ENCODE peak calls at places on chromosomes 1 and 21, in nine cellular contexts. One of them, this sample, is unnamed.

GRCh38 chr1:94351441-94351840 is 66.7 kb upstream of the ABCD3 start:
- DNase-seq in COR-L47: no peak
- DNase-seq in RWPE1: no peak
- DNase-seq in stimulated activated CD8-positive, alpha-beta memory T cell treated with anti-CD3 and anti-CD28 coated beads, Interleukin-4, amount 100 ng/mL, for 1 hour: no peak
- DNase-seq in iPS-NIHi11: no peak
- DNase-seq in C1 segment of cervical spinal cord: no peak
- DNase-seq in SHP77: no peak
- DNase-seq in HEK293T: no peak
- DNase-seq in fibroblast of the conjunctiva: no peak
- DNase-seq in this sample: no peak

GRCh38 chr1:85568660-85569059 is 11.9 kb upstream of the CCN1 start:
- DNase-seq in SHP77: no peak
- DNase-seq in iPS-NIHi11: no peak
- DNase-seq in C1 segment of cervical spinal cord: no peak
- DNase-seq in COR-L47: no peak
- DNase-seq in RWPE1: no peak
- DNase-seq in stimulated activated CD8-positive, alpha-beta memory T cell treated with anti-CD3 and anti-CD28 coated beads, Interleukin-4, amount 100 ng/mL, for 1 hour: no peak
- DNase-seq in fibroblast of the conjunctiva: no peak
- DNase-seq in HEK293T: no peak
- DNase-seq in this sample: no peak

GRCh38 chr1:44332505-44332904 is 22.6 kb downstream of the ERI3 start:
- DNase-seq in iPS-NIHi11: no peak
- DNase-seq in fibroblast of the conjunctiva: no peak
- DNase-seq in SHP77: no peak
- DNase-seq in RWPE1: no peak
- DNase-seq in HEK293T: no peak
- DNase-seq in COR-L47: no peak
- DNase-seq in C1 segment of cervical spinal cord: no peak
- DNase-seq in stimulated activated CD8-positive, alpha-beta memory T cell treated with anti-CD3 and anti-CD28 coated beads, Interleukin-4, amount 100 ng/mL, for 1 hour: no peak
- DNase-seq in this sample: no peak

GRCh38 chr1:106876384-106876783 is 180.1 kb upstream of the PRMT6 start:
- DNase-seq in stimulated activated CD8-positive, alpha-beta memory T cell treated with anti-CD3 and anti-CD28 coated beads, Interleukin-4, amount 100 ng/mL, for 1 hour: no peak
- DNase-seq in C1 segment of cervical spinal cord: no peak
- DNase-seq in HEK293T: no peak
- DNase-seq in COR-L47: no peak
- DNase-seq in fibroblast of the conjunctiva: no peak
- DNase-seq in RWPE1: no peak
- DNase-seq in SHP77: no peak
- DNase-seq in iPS-NIHi11: no peak
- DNase-seq in this sample: no peak

GRCh38 chr1:39927538-39927937 is 25.8 kb upstream of the MYCL start:
- DNase-seq in RWPE1: no peak
- DNase-seq in HEK293T: no peak
- DNase-seq in fibroblast of the conjunctiva: no peak
- DNase-seq in COR-L47: no peak
- DNase-seq in iPS-NIHi11: no peak
- DNase-seq in C1 segment of cervical spinal cord: no peak
- DNase-seq in stimulated activated CD8-positive, alpha-beta memory T cell treated with anti-CD3 and anti-CD28 coated beads, Interleukin-4, amount 100 ng/mL, for 1 hour: no peak
- DNase-seq in SHP77: no peak
- DNase-seq in this sample: no peak

GRCh38 chr1:205225901-205226765 is 1.6 kb upstream of the TMCC2 start:
- DNase-seq in HEK293T: no peak
- DNase-seq in RWPE1: peak
- DNase-seq in iPS-NIHi11: no peak
- DNase-seq in SHP77: peak
- DNase-seq in C1 segment of cervical spinal cord: no peak
- DNase-seq in fibroblast of the conjunctiva: no peak
- DNase-seq in COR-L47: peak
- DNase-seq in stimulated activated CD8-positive, alpha-beta memory T cell treated with anti-CD3 and anti-CD28 coated beads, Interleukin-4, amount 100 ng/mL, for 1 hour: no peak
- DNase-seq in this sample: no peak

GRCh38 chr1:227998374-227999055 is 8.3 kb upstream of the WNT3A start:
- DNase-seq in C1 segment of cervical spinal cord: no peak
- DNase-seq in iPS-NIHi11: no peak
- DNase-seq in fibroblast of the conjunctiva: no peak
- DNase-seq in HEK293T: no peak
- DNase-seq in RWPE1: no peak
- DNase-seq in COR-L47: no peak
- DNase-seq in SHP77: no peak
- DNase-seq in stimulated activated CD8-positive, alpha-beta memory T cell treated with anti-CD3 and anti-CD28 coated beads, Interleukin-4, amount 100 ng/mL, for 1 hour: no peak
- DNase-seq in this sample: no peak

GRCh38 chr21:42518626-42519025 is 5.0 kb downstream of the SLC37A1 start:
- DNase-seq in HEK293T: no peak
- DNase-seq in RWPE1: no peak
- DNase-seq in COR-L47: no peak
- DNase-seq in SHP77: no peak
- DNase-seq in iPS-NIHi11: no peak
- DNase-seq in stimulated activated CD8-positive, alpha-beta memory T cell treated with anti-CD3 and anti-CD28 coated beads, Interleukin-4, amount 100 ng/mL, for 1 hour: no peak
- DNase-seq in C1 segment of cervical spinal cord: no peak
- DNase-seq in fibroblast of the conjunctiva: no peak
- DNase-seq in this sample: no peak

GRCh38 chr21:41726970-41727783 is 39.7 kb downstream of the RIPK4 start:
- DNase-seq in HEK293T: no peak
- DNase-seq in C1 segment of cervical spinal cord: no peak
- DNase-seq in iPS-NIHi11: no peak
- DNase-seq in SHP77: no peak
- DNase-seq in fibroblast of the conjunctiva: peak
- DNase-seq in RWPE1: peak
- DNase-seq in COR-L47: no peak
- DNase-seq in stimulated activated CD8-positive, alpha-beta memory T cell treated with anti-CD3 and anti-CD28 coated beads, Interleukin-4, amount 100 ng/mL, for 1 hour: no peak
- DNase-seq in this sample: no peak

GRCh38 chr1:24186993-24187790 is at the start of gene IFNLR1:
- DNase-seq in stimulated activated CD8-positive, alpha-beta memory T cell treated with anti-CD3 and anti-CD28 coated beads, Interleukin-4, amount 100 ng/mL, for 1 hour: peak
- DNase-seq in fibroblast of the conjunctiva: no peak
- DNase-seq in SHP77: no peak
- DNase-seq in C1 segment of cervical spinal cord: no peak
- DNase-seq in RWPE1: peak
- DNase-seq in COR-L47: peak
- DNase-seq in iPS-NIHi11: peak
- DNase-seq in HEK293T: peak
- DNase-seq in this sample: peak

GRCh38 chr1:156691665-156692408 is 13.5 kb downstream of the CRABP2 start:
- DNase-seq in COR-L47: no peak
- DNase-seq in SHP77: no peak
- DNase-seq in RWPE1: peak
- DNase-seq in iPS-NIHi11: no peak
- DNase-seq in fibroblast of the conjunctiva: no peak
- DNase-seq in stimulated activated CD8-positive, alpha-beta memory T cell treated with anti-CD3 and anti-CD28 coated beads, Interleukin-4, amount 100 ng/mL, for 1 hour: no peak
- DNase-seq in C1 segment of cervical spinal cord: no peak
- DNase-seq in HEK293T: no peak
- DNase-seq in this sample: no peak

GRCh38 chr21:37848721-37849490 is 67.4 kb downstream of the KCNJ6 start:
- DNase-seq in SHP77: no peak
- DNase-seq in COR-L47: no peak
- DNase-seq in HEK293T: no peak
- DNase-seq in stimulated activated CD8-positive, alpha-beta memory T cell treated with anti-CD3 and anti-CD28 coated beads, Interleukin-4, amount 100 ng/mL, for 1 hour: no peak
- DNase-seq in C1 segment of cervical spinal cord: no peak
- DNase-seq in RWPE1: no peak
- DNase-seq in fibroblast of the conjunctiva: no peak
- DNase-seq in iPS-NIHi11: no peak
- DNase-seq in this sample: no peak

GRCh38 chr1:11311816-11312755 is 39.1 kb downstream of the UBIAD1 start:
- DNase-seq in COR-L47: no peak
- DNase-seq in SHP77: no peak
- DNase-seq in stimulated activated CD8-positive, alpha-beta memory T cell treated with anti-CD3 and anti-CD28 coated beads, Interleukin-4, amount 100 ng/mL, for 1 hour: no peak
- DNase-seq in iPS-NIHi11: no peak
- DNase-seq in HEK293T: no peak
- DNase-seq in C1 segment of cervical spinal cord: no peak
- DNase-seq in RWPE1: no peak
- DNase-seq in fibroblast of the conjunctiva: no peak
- DNase-seq in this sample: no peak

GRCh38 chr21:33071878-33072306 is 2.0 kb downstream of the OLIG1 start:
- DNase-seq in C1 segment of cervical spinal cord: no peak
- DNase-seq in iPS-NIHi11: peak
- DNase-seq in RWPE1: no peak
- DNase-seq in COR-L47: no peak
- DNase-seq in SHP77: no peak
- DNase-seq in HEK293T: no peak
- DNase-seq in fibroblast of the conjunctiva: no peak
- DNase-seq in stimulated activated CD8-positive, alpha-beta memory T cell treated with anti-CD3 and anti-CD28 coated beads, Interleukin-4, amount 100 ng/mL, for 1 hour: no peak
- DNase-seq in this sample: no peak

GRCh38 chr1:23103001-23103879 is 65.4 kb downstream of the LUZP1 start:
- DNase-seq in stimulated activated CD8-positive, alpha-beta memory T cell treated with anti-CD3 and anti-CD28 coated beads, Interleukin-4, amount 100 ng/mL, for 1 hour: no peak
- DNase-seq in iPS-NIHi11: no peak
- DNase-seq in C1 segment of cervical spinal cord: no peak
- DNase-seq in SHP77: no peak
- DNase-seq in RWPE1: peak
- DNase-seq in fibroblast of the conjunctiva: no peak
- DNase-seq in COR-L47: no peak
- DNase-seq in HEK293T: no peak
- DNase-seq in this sample: no peak

GRCh38 chr21:34008618-34009017 is 64.8 kb upstream of the MRPS6 start:
- DNase-seq in SHP77: no peak
- DNase-seq in iPS-NIHi11: no peak
- DNase-seq in HEK293T: no peak
- DNase-seq in RWPE1: no peak
- DNase-seq in C1 segment of cervical spinal cord: no peak
- DNase-seq in fibroblast of the conjunctiva: no peak
- DNase-seq in COR-L47: no peak
- DNase-seq in stimulated activated CD8-positive, alpha-beta memory T cell treated with anti-CD3 and anti-CD28 coated beads, Interleukin-4, amount 100 ng/mL, for 1 hour: no peak
- DNase-seq in this sample: no peak

GRCh38 chr1:196607940-196608339 is 300 bp downstream of the KCNT2 start:
- DNase-seq in iPS-NIHi11: no peak
- DNase-seq in RWPE1: no peak
- DNase-seq in COR-L47: no peak
- DNase-seq in SHP77: no peak
- DNase-seq in stimulated activated CD8-positive, alpha-beta memory T cell treated with anti-CD3 and anti-CD28 coated beads, Interleukin-4, amount 100 ng/mL, for 1 hour: no peak
- DNase-seq in HEK293T: no peak
- DNase-seq in C1 segment of cervical spinal cord: no peak
- DNase-seq in fibroblast of the conjunctiva: no peak
- DNase-seq in this sample: no peak

GRCh38 chr1:27864264-27864895 is 8.0 kb upstream of the THEMIS2 start:
- DNase-seq in C1 segment of cervical spinal cord: no peak
- DNase-seq in iPS-NIHi11: no peak
- DNase-seq in SHP77: no peak
- DNase-seq in RWPE1: no peak
- DNase-seq in COR-L47: no peak
- DNase-seq in fibroblast of the conjunctiva: no peak
- DNase-seq in HEK293T: no peak
- DNase-seq in stimulated activated CD8-positive, alpha-beta memory T cell treated with anti-CD3 and anti-CD28 coated beads, Interleukin-4, amount 100 ng/mL, for 1 hour: no peak
- DNase-seq in this sample: no peak

GRCh38 chr1:108851567-108851966 is 5.3 kb downstream of the AKNAD1 start:
- DNase-seq in RWPE1: no peak
- DNase-seq in fibroblast of the conjunctiva: no peak
- DNase-seq in SHP77: no peak
- DNase-seq in C1 segment of cervical spinal cord: no peak
- DNase-seq in COR-L47: no peak
- DNase-seq in HEK293T: no peak
- DNase-seq in stimulated activated CD8-positive, alpha-beta memory T cell treated with anti-CD3 and anti-CD28 coated beads, Interleukin-4, amount 100 ng/mL, for 1 hour: no peak
- DNase-seq in iPS-NIHi11: no peak
- DNase-seq in this sample: no peak

GRCh38 chr21:42356680-42357079 is 5.9 kb upstream of the TFF2 start:
- DNase-seq in RWPE1: no peak
- DNase-seq in COR-L47: no peak
- DNase-seq in SHP77: no peak
- DNase-seq in stimulated activated CD8-positive, alpha-beta memory T cell treated with anti-CD3 and anti-CD28 coated beads, Interleukin-4, amount 100 ng/mL, for 1 hour: no peak
- DNase-seq in fibroblast of the conjunctiva: no peak
- DNase-seq in C1 segment of cervical spinal cord: no peak
- DNase-seq in iPS-NIHi11: no peak
- DNase-seq in HEK293T: no peak
- DNase-seq in this sample: no peak

GRCh38 chr1:22553104-22553880 is 10.0 kb upstream of the EPHA8 start:
- DNase-seq in C1 segment of cervical spinal cord: no peak
- DNase-seq in RWPE1: no peak
- DNase-seq in stimulated activated CD8-positive, alpha-beta memory T cell treated with anti-CD3 and anti-CD28 coated beads, Interleukin-4, amount 100 ng/mL, for 1 hour: no peak
- DNase-seq in SHP77: no peak
- DNase-seq in HEK293T: no peak
- DNase-seq in fibroblast of the conjunctiva: no peak
- DNase-seq in iPS-NIHi11: no peak
- DNase-seq in COR-L47: no peak
- DNase-seq in this sample: no peak

GRCh38 chr1:228210076-228210651 is 2.3 kb downstream of the OBSCN start:
- DNase-seq in stimulated activated CD8-positive, alpha-beta memory T cell treated with anti-CD3 and anti-CD28 coated beads, Interleukin-4, amount 100 ng/mL, for 1 hour: no peak
- DNase-seq in fibroblast of the conjunctiva: no peak
- DNase-seq in iPS-NIHi11: peak
- DNase-seq in HEK293T: no peak
- DNase-seq in SHP77: no peak
- DNase-seq in C1 segment of cervical spinal cord: no peak
- DNase-seq in RWPE1: peak
- DNase-seq in COR-L47: no peak
- DNase-seq in this sample: no peak

GRCh38 chr1:153310526-153310925 is 2.2 kb downstream of the PGLYRP3 start:
- DNase-seq in HEK293T: no peak
- DNase-seq in fibroblast of the conjunctiva: no peak
- DNase-seq in RWPE1: no peak
- DNase-seq in stimulated activated CD8-positive, alpha-beta memory T cell treated with anti-CD3 and anti-CD28 coated beads, Interleukin-4, amount 100 ng/mL, for 1 hour: no peak
- DNase-seq in iPS-NIHi11: no peak
- DNase-seq in SHP77: no peak
- DNase-seq in COR-L47: no peak
- DNase-seq in C1 segment of cervical spinal cord: no peak
- DNase-seq in this sample: no peak

GRCh38 chr1:208456487-208456886 is 212.3 kb upstream of the PLXNA2 start:
- DNase-seq in COR-L47: no peak
- DNase-seq in SHP77: no peak
- DNase-seq in fibroblast of the conjunctiva: no peak
- DNase-seq in stimulated activated CD8-positive, alpha-beta memory T cell treated with anti-CD3 and anti-CD28 coated beads, Interleukin-4, amount 100 ng/mL, for 1 hour: no peak
- DNase-seq in HEK293T: no peak
- DNase-seq in RWPE1: no peak
- DNase-seq in C1 segment of cervical spinal cord: no peak
- DNase-seq in iPS-NIHi11: no peak
- DNase-seq in this sample: no peak

GRCh38 chr1:32903991-32904776 is 3.0 kb upstream of the TMEM54 start:
- DNase-seq in stimulated activated CD8-positive, alpha-beta memory T cell treated with anti-CD3 and anti-CD28 coated beads, Interleukin-4, amount 100 ng/mL, for 1 hour: no peak
- DNase-seq in HEK293T: no peak
- DNase-seq in C1 segment of cervical spinal cord: no peak
- DNase-seq in COR-L47: no peak
- DNase-seq in RWPE1: no peak
- DNase-seq in fibroblast of the conjunctiva: no peak
- DNase-seq in iPS-NIHi11: no peak
- DNase-seq in SHP77: no peak
- DNase-seq in this sample: no peak

GRCh38 chr21:42093991-42094417 is 22.9 kb downstream of the UMODL1 start:
- DNase-seq in fibroblast of the conjunctiva: peak
- DNase-seq in stimulated activated CD8-positive, alpha-beta memory T cell treated with anti-CD3 and anti-CD28 coated beads, Interleukin-4, amount 100 ng/mL, for 1 hour: no peak
- DNase-seq in SHP77: no peak
- DNase-seq in HEK293T: no peak
- DNase-seq in COR-L47: no peak
- DNase-seq in C1 segment of cervical spinal cord: no peak
- DNase-seq in RWPE1: peak
- DNase-seq in iPS-NIHi11: no peak
- DNase-seq in this sample: no peak

GRCh38 chr21:27201197-27201596 is 234.3 kb upstream of the ADAMTS5 start:
- DNase-seq in iPS-NIHi11: no peak
- DNase-seq in SHP77: no peak
- DNase-seq in RWPE1: no peak
- DNase-seq in HEK293T: no peak
- DNase-seq in stimulated activated CD8-positive, alpha-beta memory T cell treated with anti-CD3 and anti-CD28 coated beads, Interleukin-4, amount 100 ng/mL, for 1 hour: no peak
- DNase-seq in C1 segment of cervical spinal cord: no peak
- DNase-seq in COR-L47: no peak
- DNase-seq in fibroblast of the conjunctiva: peak
- DNase-seq in this sample: no peak

GRCh38 chr1:6183520-6183989 is 3.4 kb upstream of the CHD5 start:
- DNase-seq in stimulated activated CD8-positive, alpha-beta memory T cell treated with anti-CD3 and anti-CD28 coated beads, Interleukin-4, amount 100 ng/mL, for 1 hour: no peak
- DNase-seq in HEK293T: no peak
- DNase-seq in RWPE1: no peak
- DNase-seq in fibroblast of the conjunctiva: no peak
- DNase-seq in C1 segment of cervical spinal cord: no peak
- DNase-seq in SHP77: no peak
- DNase-seq in iPS-NIHi11: peak
- DNase-seq in COR-L47: no peak
- DNase-seq in this sample: no peak

GRCh38 chr21:45615145-45615711 is 28.3 kb upstream of the PCBP3 start:
- DNase-seq in C1 segment of cervical spinal cord: no peak
- DNase-seq in COR-L47: no peak
- DNase-seq in stimulated activated CD8-positive, alpha-beta memory T cell treated with anti-CD3 and anti-CD28 coated beads, Interleukin-4, amount 100 ng/mL, for 1 hour: peak
- DNase-seq in SHP77: peak
- DNase-seq in iPS-NIHi11: no peak
- DNase-seq in HEK293T: no peak
- DNase-seq in RWPE1: no peak
- DNase-seq in fibroblast of the conjunctiva: no peak
- DNase-seq in this sample: no peak